ENCODE peak calls at places on chromosomes 5 and 9, in four cellular contexts. One of them, this sample, is unnamed.

GRCh38 chr5:151270599-151270998 is 17.6 kb downstream of the GM2A start:
- DNase-seq in HCT116: no peak
- DNase-seq in HepG2: no peak
- DNase-seq in K562: no peak
- DNase-seq in this sample: no peak

GRCh38 chr5:149544199-149544472 is 7.1 kb downstream of the CSNK1A1 start:
- DNase-seq in HCT116: no peak
- DNase-seq in HepG2: no peak
- DNase-seq in K562: no peak
- DNase-seq in this sample: no peak

GRCh38 chr9:35683323-35683722 is 6.4 kb downstream of the TPM2 start:
- DNase-seq in HCT116: no peak
- DNase-seq in HepG2: no peak
- DNase-seq in K562: no peak
- DNase-seq in this sample: no peak

GRCh38 chr9:113935677-113936380 is 59.7 kb downstream of the ZNF618 start:
- DNase-seq in HepG2: no peak
- DNase-seq in HCT116: no peak
- DNase-seq in K562: no peak
- DNase-seq in this sample: no peak

GRCh38 chr5:66891184-66891925 is 295.2 kb downstream of the MAST4 start:
- DNase-seq in HepG2: no peak
- DNase-seq in K562: no peak
- DNase-seq in HCT116: no peak
- DNase-seq in this sample: no peak

GRCh38 chr5:172867761-172868435 is 33.8 kb downstream of the ERGIC1 start:
- DNase-seq in HepG2: no peak
- DNase-seq in HCT116: no peak
- DNase-seq in K562: no peak
- DNase-seq in this sample: no peak

GRCh38 chr5:555058-555623 is 30.9 kb upstream of the SLC9A3 start:
- DNase-seq in K562: no peak
- DNase-seq in HepG2: no peak
- DNase-seq in HCT116: no peak
- DNase-seq in this sample: peak

GRCh38 chr9:124869986-124870560 is 8.1 kb downstream of the ARPC5L start:
- DNase-seq in HCT116: no peak
- DNase-seq in HepG2: peak
- DNase-seq in K562: peak
- DNase-seq in this sample: no peak

GRCh38 chr9:17731308-17731707 is 152.4 kb downstream of the SH3GL2 start:
- DNase-seq in HepG2: no peak
- DNase-seq in HCT116: no peak
- DNase-seq in K562: no peak
- DNase-seq in this sample: no peak

DNA sequence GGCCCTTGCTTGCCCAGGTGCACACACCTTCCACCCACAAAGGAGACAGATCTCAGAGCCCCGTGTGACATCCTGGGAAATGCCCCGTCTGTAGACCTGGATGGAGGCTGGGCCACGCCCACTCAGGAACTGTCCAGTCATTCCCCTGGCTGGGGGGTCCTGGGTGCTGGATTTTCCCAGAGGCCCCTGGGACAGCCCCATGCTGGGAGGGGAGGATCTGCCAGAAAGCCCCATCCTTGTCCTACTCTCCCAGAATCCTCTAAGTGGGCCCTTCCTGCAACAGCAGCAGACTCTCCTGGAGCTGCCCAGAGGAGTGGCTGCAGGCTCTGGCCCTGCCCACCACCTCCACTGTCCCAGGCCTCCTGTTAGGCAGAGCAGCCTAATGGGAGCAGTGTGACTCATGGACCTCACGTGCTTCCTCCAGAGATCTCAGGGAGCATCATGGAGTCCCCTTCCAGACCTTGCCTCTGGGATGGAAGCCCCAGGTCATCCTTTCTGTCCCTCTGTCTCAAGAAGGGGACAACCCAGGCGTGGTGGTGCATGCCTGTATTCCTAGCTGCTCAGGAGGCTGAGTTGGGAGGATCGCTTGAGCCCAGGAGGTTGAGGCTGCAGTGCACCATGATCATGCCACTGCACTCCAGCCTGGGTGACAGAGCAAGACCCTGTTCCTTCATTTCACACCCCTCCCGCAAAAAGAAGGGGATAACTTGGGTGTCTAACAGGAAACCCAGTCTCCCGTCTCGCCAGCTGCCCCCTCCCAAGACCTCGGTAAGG is 51.7 kb downstream of the JADE2 start:
- DNase-seq in HCT116: no peak
- DNase-seq in K562: peak
- DNase-seq in HepG2: no peak
- DNase-seq in this sample: no peak
- TF ChIP-seq REST in HCT116: no peak
- TF ChIP-seq REST in K562: no peak
- TF ChIP-seq REST in HepG2: no peak
- TF ChIP-seq REST in this sample: no peak

GRCh38 chr9:73753171-73753570 is 601.5 kb downstream of the ANXA1 start:
- DNase-seq in K562: no peak
- DNase-seq in HCT116: no peak
- DNase-seq in HepG2: no peak
- DNase-seq in this sample: no peak
- TF ChIP-seq TCF7L2 in K562: no peak
- TF ChIP-seq TCF7L2 in HCT116: no peak
- TF ChIP-seq TCF7L2 in HepG2: no peak
- TF ChIP-seq TCF7L2 in this sample: no peak

GRCh38 chr5:115708819-115709477 is 83.1 kb upstream of the TMED7 start:
- DNase-seq in HepG2: peak
- DNase-seq in K562: no peak
- DNase-seq in HCT116: no peak
- DNase-seq in this sample: no peak

GRCh38 chr5:115713408-115713807 is 87.6 kb upstream of the TMED7 start:
- DNase-seq in HepG2: no peak
- DNase-seq in K562: no peak
- DNase-seq in HCT116: no peak
- DNase-seq in this sample: no peak

DNA sequence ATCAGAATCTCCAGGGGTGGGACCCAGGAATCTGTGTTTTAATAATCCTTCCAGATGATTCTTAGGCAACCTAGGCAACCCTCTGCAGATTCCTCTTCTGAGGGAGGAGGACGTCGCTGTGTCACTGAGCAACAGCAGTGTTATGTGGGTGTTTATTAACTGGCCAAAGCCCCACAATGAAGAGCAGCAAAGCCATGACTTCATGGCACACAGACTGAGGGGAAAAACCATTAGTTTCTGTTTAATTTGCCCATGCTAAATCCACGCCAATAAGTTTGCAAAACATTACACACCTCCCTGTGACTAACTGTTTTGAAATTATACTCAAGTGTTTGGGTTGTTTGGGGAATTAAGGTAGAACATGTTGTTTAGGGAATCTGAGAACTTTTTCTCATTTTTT is 83.7 kb upstream of the TMED7 start:
- DNase-seq in HCT116: no peak
- DNase-seq in K562: no peak
- DNase-seq in HepG2: no peak
- DNase-seq in this sample: no peak
- TF ChIP-seq REST in HCT116: no peak
- TF ChIP-seq REST in K562: no peak
- TF ChIP-seq REST in HepG2: no peak
- TF ChIP-seq REST in this sample: no peak

GRCh38 chr5:180130291-180130869 is 58.8 kb upstream of the RNF130 start:
- DNase-seq in HCT116: no peak
- DNase-seq in HepG2: no peak
- DNase-seq in K562: no peak
- DNase-seq in this sample: no peak
- TF ChIP-seq TCF7L2 in HCT116: no peak
- TF ChIP-seq TCF7L2 in HepG2: no peak
- TF ChIP-seq TCF7L2 in K562: no peak
- TF ChIP-seq TCF7L2 in this sample: no peak

DNA sequence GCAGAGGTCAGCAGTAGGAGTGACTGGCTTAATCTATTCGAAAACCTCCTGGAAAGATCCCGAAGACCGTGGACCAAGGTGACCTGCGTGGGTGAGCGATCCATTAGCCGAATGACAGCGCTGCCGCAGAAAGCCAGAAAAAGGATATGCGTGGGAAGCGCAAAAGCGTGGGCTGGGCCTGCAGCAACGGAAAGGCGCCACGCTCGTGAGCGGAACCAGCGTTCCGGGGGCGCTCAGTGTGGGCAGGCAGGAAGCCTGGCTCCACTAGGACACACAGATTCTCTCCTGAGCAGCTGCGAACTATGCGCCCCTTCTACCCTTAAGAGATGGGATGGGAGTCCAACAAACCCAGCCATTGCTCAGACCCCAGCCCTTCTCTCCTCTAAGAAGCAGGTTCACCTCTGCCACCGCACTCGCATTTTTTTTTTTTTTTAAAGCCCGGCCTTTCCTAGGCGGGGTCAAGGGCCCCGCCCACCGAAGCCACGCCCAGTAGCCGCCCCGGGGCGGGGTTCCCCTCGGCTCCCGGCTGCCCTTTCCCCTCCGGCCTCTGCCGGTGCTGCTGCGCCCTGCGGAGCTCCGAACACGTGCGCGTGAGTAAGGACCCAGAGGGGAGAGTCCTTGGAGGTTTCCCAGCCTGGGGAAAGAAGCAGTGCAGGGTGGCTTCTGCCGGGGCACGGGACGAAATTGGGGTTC is 19.8 kb upstream of the MATR3 start:
- DNase-seq in HepG2: peak
- DNase-seq in K562: peak
- DNase-seq in HCT116: peak
- DNase-seq in this sample: no peak
- TF ChIP-seq REST in HepG2: peak
- TF ChIP-seq REST in K562: peak
- TF ChIP-seq REST in HCT116: no peak
- TF ChIP-seq REST in this sample: no peak

GRCh38 chr5:116522737-116523136 is 51.9 kb downstream of the SEMA6A start:
- DNase-seq in HepG2: no peak
- DNase-seq in HCT116: no peak
- DNase-seq in K562: no peak
- DNase-seq in this sample: no peak
- TF ChIP-seq TCF7L2 in HepG2: no peak
- TF ChIP-seq TCF7L2 in HCT116: no peak
- TF ChIP-seq TCF7L2 in K562: no peak
- TF ChIP-seq TCF7L2 in this sample: no peak

GRCh38 chr5:65562731-65563701 is at the start of the genes CENPK and PPWD1:
- DNase-seq in HCT116: peak
- DNase-seq in HepG2: peak
- DNase-seq in K562: peak
- DNase-seq in this sample: peak
- TF ChIP-seq REST in HCT116: no peak
- TF ChIP-seq REST in HepG2: peak
- TF ChIP-seq REST in K562: no peak
- TF ChIP-seq REST in this sample: peak

DNA sequence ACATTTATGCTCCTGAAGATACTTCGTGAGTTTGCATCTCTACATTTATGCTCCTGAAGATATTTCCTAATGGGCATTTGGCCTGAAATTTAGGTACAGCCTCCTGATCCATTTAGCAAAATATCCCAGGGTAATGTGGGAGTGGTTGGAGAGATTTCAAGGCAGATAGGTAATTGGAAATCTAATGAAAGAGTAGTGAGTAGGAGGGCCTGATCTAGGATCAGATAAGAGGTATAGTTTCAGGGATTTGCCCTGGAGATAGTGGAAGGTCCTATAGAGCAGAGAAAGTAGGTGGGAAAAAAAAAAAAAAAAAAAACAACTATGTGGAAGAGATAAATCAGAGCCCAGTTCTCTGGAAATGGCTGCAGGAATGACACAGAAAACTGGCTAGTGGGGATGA is 14.6 kb upstream of the SNX2 start:
- DNase-seq in HCT116: no peak
- DNase-seq in HepG2: no peak
- DNase-seq in K562: no peak
- DNase-seq in this sample: no peak
- TF ChIP-seq TCF7L2 in HCT116: no peak
- TF ChIP-seq TCF7L2 in HepG2: no peak
- TF ChIP-seq TCF7L2 in K562: no peak
- TF ChIP-seq TCF7L2 in this sample: no peak